ENCODE peak calls at places on chromosomes 13 and 19, in ten cellular contexts. One of them, this sample, is unnamed.

GRCh38 chr13:97068146-97068545 is 73.9 kb upstream of the OXGR1 start:
- DNase-seq in endothelial cell of umbilical vein: peak; percentile 8
- DNase-seq in H9: no peak
- DNase-seq in GM23248: no peak
- DNase-seq in mesenchymal stem cell: peak; percentile 54
- DNase-seq in mammary epithelial cell: no peak
- DNase-seq in neural progenitor cell: no peak
- DNase-seq in astrocyte: peak; percentile 2
- DNase-seq in GM12878: no peak
- DNase-seq in neuronal stem cell: no peak
- DNase-seq in this sample: no peak

GRCh38 chr19:5120833-5121232 is 151.9 kb downstream of the KDM4B start:
- DNase-seq in endothelial cell of umbilical vein: no peak
- DNase-seq in neuronal stem cell: no peak
- DNase-seq in GM12878: no peak
- DNase-seq in H9: no peak
- DNase-seq in mesenchymal stem cell: no peak
- DNase-seq in GM23248: no peak
- DNase-seq in astrocyte: no peak
- DNase-seq in neural progenitor cell: no peak
- DNase-seq in mammary epithelial cell: no peak
- DNase-seq in this sample: no peak

GRCh38 chr19:43726736-43727592 is 11.1 kb downstream of the IRGC start:
- DNase-seq in mesenchymal stem cell: no peak
- DNase-seq in neural progenitor cell: no peak
- DNase-seq in astrocyte: peak; percentile 20
- DNase-seq in GM12878: peak; percentile 20
- DNase-seq in GM23248: peak; percentile 51
- DNase-seq in neuronal stem cell: no peak
- DNase-seq in H9: no peak
- DNase-seq in mammary epithelial cell: no peak
- DNase-seq in endothelial cell of umbilical vein: no peak
- DNase-seq in this sample: no peak

GRCh38 chr13:74979703-74980102 is 502.3 kb downstream of the TBC1D4 start:
- DNase-seq in astrocyte: no peak
- DNase-seq in mesenchymal stem cell: no peak
- DNase-seq in neural progenitor cell: no peak
- DNase-seq in mammary epithelial cell: no peak
- DNase-seq in neuronal stem cell: no peak
- DNase-seq in H9: no peak
- DNase-seq in GM12878: no peak
- DNase-seq in endothelial cell of umbilical vein: no peak
- DNase-seq in GM23248: no peak
- DNase-seq in this sample: no peak

GRCh38 chr19:48501446-48501960 is 10.1 kb downstream of the LMTK3 start:
- DNase-seq in endothelial cell of umbilical vein: no peak
- DNase-seq in astrocyte: no peak
- DNase-seq in mammary epithelial cell: peak; percentile 93
- DNase-seq in GM12878: peak; percentile 43
- DNase-seq in mesenchymal stem cell: no peak
- DNase-seq in GM23248: no peak
- DNase-seq in H9: peak; percentile 99
- DNase-seq in neuronal stem cell: no peak
- DNase-seq in neural progenitor cell: peak; percentile 97
- DNase-seq in this sample: peak; percentile 96

GRCh38 chr19:48325265-48325910 is at the start of gene EMP3:
- DNase-seq in astrocyte: peak; percentile 87
- DNase-seq in endothelial cell of umbilical vein: peak; percentile 80
- DNase-seq in mesenchymal stem cell: peak; percentile 98
- DNase-seq in GM23248: peak; percentile 97
- DNase-seq in neuronal stem cell: peak; percentile 54
- DNase-seq in GM12878: peak; percentile 38
- DNase-seq in H9: peak; percentile 90
- DNase-seq in neural progenitor cell: peak; percentile 86
- DNase-seq in mammary epithelial cell: peak; percentile 75
- DNase-seq in this sample: peak; percentile 94

GRCh38 chr13:78161266-78161665 is 242.6 kb upstream of the EDNRB start:
- DNase-seq in GM12878: no peak
- DNase-seq in astrocyte: no peak
- DNase-seq in GM23248: no peak
- DNase-seq in neuronal stem cell: no peak
- DNase-seq in neural progenitor cell: no peak
- DNase-seq in endothelial cell of umbilical vein: no peak
- DNase-seq in H9: no peak
- DNase-seq in mesenchymal stem cell: no peak
- DNase-seq in mammary epithelial cell: no peak
- DNase-seq in this sample: no peak

GRCh38 chr19:5800361-5801270 is 4.3 kb upstream of the NRTN start:
- DNase-seq in endothelial cell of umbilical vein: no peak
- DNase-seq in astrocyte: no peak
- DNase-seq in mesenchymal stem cell: no peak
- DNase-seq in neural progenitor cell: no peak
- DNase-seq in GM23248: no peak
- DNase-seq in neuronal stem cell: no peak
- DNase-seq in mammary epithelial cell: no peak
- DNase-seq in H9: no peak
- DNase-seq in GM12878: no peak
- DNase-seq in this sample: peak; percentile 5

GRCh38 chr19:51368366-51369282 is at the start of gene CLDND2:
- DNase-seq in GM12878: no peak
- DNase-seq in astrocyte: no peak
- DNase-seq in endothelial cell of umbilical vein: no peak
- DNase-seq in mesenchymal stem cell: no peak
- DNase-seq in H9: no peak
- DNase-seq in mammary epithelial cell: no peak
- DNase-seq in neuronal stem cell: no peak
- DNase-seq in neural progenitor cell: no peak
- DNase-seq in GM23248: no peak
- DNase-seq in this sample: no peak

GRCh38 chr19:32858559-32858958 is 11.0 kb downstream of the SLC7A9 start:
- DNase-seq in mesenchymal stem cell: no peak
- DNase-seq in H9: no peak
- DNase-seq in astrocyte: no peak
- DNase-seq in endothelial cell of umbilical vein: no peak
- DNase-seq in neuronal stem cell: no peak
- DNase-seq in neural progenitor cell: no peak
- DNase-seq in GM23248: no peak
- DNase-seq in mammary epithelial cell: no peak
- DNase-seq in GM12878: no peak
- DNase-seq in this sample: no peak

GRCh38 chr13:63910406-63910957 is 2494.8 kb upstream of the PCDH20 start:
- DNase-seq in H9: peak; percentile 40
- DNase-seq in GM23248: no peak
- DNase-seq in neuronal stem cell: peak; percentile 15
- DNase-seq in mammary epithelial cell: no peak
- DNase-seq in astrocyte: peak; percentile 6
- DNase-seq in endothelial cell of umbilical vein: peak; percentile 3
- DNase-seq in GM12878: no peak
- DNase-seq in neural progenitor cell: peak; percentile 66
- DNase-seq in mesenchymal stem cell: peak; percentile 34
- DNase-seq in this sample: peak; percentile 7

GRCh38 chr19:3509566-3509989 is 3.5 kb downstream of the FZR1 start:
- DNase-seq in neuronal stem cell: no peak
- DNase-seq in mammary epithelial cell: peak; percentile 95
- DNase-seq in GM23248: peak; percentile 90
- DNase-seq in mesenchymal stem cell: peak; percentile 80
- DNase-seq in astrocyte: peak; percentile 86
- DNase-seq in endothelial cell of umbilical vein: no peak
- DNase-seq in neural progenitor cell: no peak
- DNase-seq in H9: no peak
- DNase-seq in GM12878: no peak
- DNase-seq in this sample: no peak

GRCh38 chr13:24672141-24673132 is 7.8 kb upstream of the ATP12A start:
- DNase-seq in mesenchymal stem cell: peak; percentile 23
- DNase-seq in GM23248: peak; percentile 43
- DNase-seq in astrocyte: no peak
- DNase-seq in H9: no peak
- DNase-seq in neural progenitor cell: no peak
- DNase-seq in mammary epithelial cell: no peak
- DNase-seq in neuronal stem cell: no peak
- DNase-seq in GM12878: no peak
- DNase-seq in endothelial cell of umbilical vein: no peak
- DNase-seq in this sample: no peak

GRCh38 chr19:31266731-31267130 is 82.5 kb downstream of the TSHZ3 start:
- DNase-seq in neuronal stem cell: no peak
- DNase-seq in astrocyte: no peak
- DNase-seq in mesenchymal stem cell: no peak
- DNase-seq in mammary epithelial cell: no peak
- DNase-seq in GM23248: no peak
- DNase-seq in endothelial cell of umbilical vein: no peak
- DNase-seq in neural progenitor cell: no peak
- DNase-seq in GM12878: no peak
- DNase-seq in H9: no peak
- DNase-seq in this sample: no peak
- H3K4me2 ChIP-seq in neuronal stem cell: no peak overlapping the region
- H3K4me2 ChIP-seq in astrocyte: no peak overlapping the region
- H3K4me2 ChIP-seq in mesenchymal stem cell: no peak overlapping the region
- H3K4me2 ChIP-seq in mammary epithelial cell: no peak overlapping the region
- H3K4me2 ChIP-seq in GM23248: no peak overlapping the region
- H3K4me2 ChIP-seq in endothelial cell of umbilical vein: no peak overlapping the region
- H3K4me2 ChIP-seq in neural progenitor cell: no peak overlapping the region
- H3K4me2 ChIP-seq in GM12878: no peak overlapping the region
- H3K4me2 ChIP-seq in H9: no peak overlapping the region
- H3K4me2 ChIP-seq in this sample: no peak overlapping the region

GRCh38 chr13:26604784-26605183 is 47.3 kb downstream of the WASF3 start:
- DNase-seq in GM23248: no peak
- DNase-seq in neuronal stem cell: no peak
- DNase-seq in mammary epithelial cell: no peak
- DNase-seq in neural progenitor cell: no peak
- DNase-seq in endothelial cell of umbilical vein: no peak
- DNase-seq in astrocyte: no peak
- DNase-seq in mesenchymal stem cell: no peak
- DNase-seq in GM12878: no peak
- DNase-seq in H9: no peak
- DNase-seq in this sample: no peak
- H2AFZ ChIP-seq in GM23248: no peak overlapping the region
- H2AFZ ChIP-seq in neuronal stem cell: no peak overlapping the region
- H2AFZ ChIP-seq in mammary epithelial cell: no peak overlapping the region
- H2AFZ ChIP-seq in neural progenitor cell: no peak overlapping the region
- H2AFZ ChIP-seq in endothelial cell of umbilical vein: no peak overlapping the region
- H2AFZ ChIP-seq in astrocyte: no peak overlapping the region
- H2AFZ ChIP-seq in mesenchymal stem cell: no peak overlapping the region
- H2AFZ ChIP-seq in GM12878: no peak overlapping the region
- H2AFZ ChIP-seq in H9: no peak overlapping the region
- H2AFZ ChIP-seq in this sample: no peak overlapping the region

GRCh38 chr19:8386990-8387389 is 3.2 kb upstream of the RAB11B start:
- DNase-seq in astrocyte: no peak
- DNase-seq in neuronal stem cell: no peak
- DNase-seq in endothelial cell of umbilical vein: no peak
- DNase-seq in H9: no peak
- DNase-seq in neural progenitor cell: no peak
- DNase-seq in GM23248: no peak
- DNase-seq in mesenchymal stem cell: no peak
- DNase-seq in GM12878: no peak
- DNase-seq in mammary epithelial cell: no peak
- DNase-seq in this sample: no peak
- H3K27ac ChIP-seq in astrocyte: no peak overlapping the region
- H3K27ac ChIP-seq in neuronal stem cell: no peak overlapping the region
- H3K27ac ChIP-seq in endothelial cell of umbilical vein: no peak overlapping the region
- H3K27ac ChIP-seq in H9: no peak overlapping the region
- H3K27ac ChIP-seq in neural progenitor cell: no peak overlapping the region
- H3K27ac ChIP-seq in GM23248: no peak overlapping the region
- H3K27ac ChIP-seq in mesenchymal stem cell: no peak overlapping the region
- H3K27ac ChIP-seq in GM12878: no peak overlapping the region
- H3K27ac ChIP-seq in mammary epithelial cell: no peak overlapping the region
- H3K27ac ChIP-seq in this sample: no peak overlapping the region

DNA sequence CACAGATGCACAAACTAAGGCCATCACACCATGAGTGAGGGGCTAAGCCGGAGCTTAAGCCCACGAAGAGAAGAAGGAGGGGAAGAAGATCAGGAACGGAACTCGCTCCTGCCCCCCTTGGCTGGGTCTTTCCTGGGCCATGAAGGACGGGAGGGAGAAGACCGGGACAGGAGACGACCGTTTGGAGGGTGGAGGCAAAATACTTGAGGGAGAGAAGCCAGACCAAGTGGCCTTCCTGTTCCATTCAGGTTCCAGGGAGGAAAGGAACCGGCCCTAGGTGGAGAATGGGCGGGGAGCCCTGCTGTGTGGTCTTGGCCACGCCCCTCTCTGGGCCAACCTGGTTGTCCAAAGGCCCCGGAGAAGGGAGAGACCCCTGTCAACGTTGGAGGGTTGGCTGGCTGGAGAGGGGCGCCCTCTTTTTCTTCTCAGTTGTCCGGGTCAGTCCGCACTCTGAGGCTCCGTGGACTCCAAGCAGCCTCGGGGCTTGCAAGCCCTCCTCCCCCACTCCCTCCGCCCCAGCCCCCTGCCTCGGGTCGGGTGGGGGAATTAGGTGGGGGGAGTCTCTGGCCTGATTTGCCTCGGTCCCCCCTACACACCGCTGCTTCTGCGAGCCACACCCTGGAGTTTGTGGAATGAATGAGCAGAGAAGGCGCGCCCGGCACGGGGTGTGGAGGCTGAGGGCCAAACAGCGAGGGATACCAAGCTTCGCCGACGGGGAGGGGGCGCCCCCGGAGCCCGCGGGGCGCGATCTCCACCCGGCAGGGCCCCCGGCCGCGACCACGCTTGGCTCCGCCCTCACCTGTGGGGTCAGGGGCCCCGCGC is 771 bp downstream of the FBN3 start:
- DNase-seq in mammary epithelial cell: no peak
- DNase-seq in H9: peak; percentile 94
- DNase-seq in neuronal stem cell: peak; percentile 65
- DNase-seq in neural progenitor cell: peak; percentile 85
- DNase-seq in astrocyte: no peak
- DNase-seq in mesenchymal stem cell: no peak
- DNase-seq in GM23248: no peak
- DNase-seq in endothelial cell of umbilical vein: no peak
- DNase-seq in GM12878: no peak
- DNase-seq in this sample: peak; percentile 77
- H3K4me2 ChIP-seq in mammary epithelial cell: peak overlapping the region; percentile 75
- H3K4me2 ChIP-seq in H9: peak overlapping the region; percentile 21
- H3K4me2 ChIP-seq in neuronal stem cell: peak overlapping the region; percentile 60
- H3K4me2 ChIP-seq in neural progenitor cell: peak overlapping the region; percentile 89
- H3K4me2 ChIP-seq in astrocyte: no peak overlapping the region
- H3K4me2 ChIP-seq in mesenchymal stem cell: no peak overlapping the region
- H3K4me2 ChIP-seq in GM23248: no peak overlapping the region
- H3K4me2 ChIP-seq in endothelial cell of umbilical vein: no peak overlapping the region
- H3K4me2 ChIP-seq in GM12878: no peak overlapping the region
- H3K4me2 ChIP-seq in this sample: peak overlapping the region; percentile 98